ENCODE peak calls at places on chromosome 9, in seven cellular contexts. One of them, this sample, is unnamed. For H3K4me1 and H3K27me3, the result is how much of the 10 kb centered on the place peaks cover.

GRCh38 chr9:15513335-15513734 is 2.6 kb upstream of the PSIP1 start:
- DNase-seq in endothelial cell of umbilical vein: no peak
- DNase-seq in NT2/D1: peak
- DNase-seq in IMR-90: no peak
- DNase-seq in PC-3: peak
- DNase-seq in ascending aorta: no peak
- DNase-seq in adrenal gland: no peak
- DNase-seq in this sample: no peak

GRCh38 chr9:95494022-95494415 is 22.8 kb downstream of the PTCH1 start:
- DNase-seq in ascending aorta: no peak
- DNase-seq in PC-3: peak
- DNase-seq in IMR-90: no peak
- DNase-seq in endothelial cell of umbilical vein: no peak
- DNase-seq in adrenal gland: no peak
- DNase-seq in NT2/D1: no peak
- DNase-seq in this sample: no peak

GRCh38 chr9:112546149-112547012 is 59.8 kb downstream of the KIAA1958 start:
- DNase-seq in NT2/D1: no peak
- DNase-seq in adrenal gland: no peak
- DNase-seq in ascending aorta: no peak
- DNase-seq in endothelial cell of umbilical vein: no peak
- DNase-seq in IMR-90: peak
- DNase-seq in PC-3: no peak
- DNase-seq in this sample: no peak

GRCh38 chr9:34084562-34084961 is 35.9 kb upstream of the UBAP2 start:
- DNase-seq in IMR-90: no peak
- DNase-seq in adrenal gland: no peak
- DNase-seq in NT2/D1: no peak
- DNase-seq in endothelial cell of umbilical vein: no peak
- DNase-seq in ascending aorta: peak
- DNase-seq in PC-3: no peak
- DNase-seq in this sample: no peak

GRCh38 chr9:107983191-107983603 is 493.6 kb upstream of the KLF4 start:
- DNase-seq in adrenal gland: no peak
- DNase-seq in PC-3: peak
- DNase-seq in endothelial cell of umbilical vein: peak
- DNase-seq in ascending aorta: no peak
- DNase-seq in NT2/D1: no peak
- DNase-seq in IMR-90: peak
- DNase-seq in this sample: no peak

GRCh38 chr9:38718148-38718547 is 1.8 kb downstream of the FAM240B start:
- DNase-seq in adrenal gland: no peak
- DNase-seq in NT2/D1: no peak
- DNase-seq in endothelial cell of umbilical vein: no peak
- DNase-seq in PC-3: no peak
- DNase-seq in IMR-90: no peak
- DNase-seq in ascending aorta: no peak
- DNase-seq in this sample: no peak

GRCh38 chr9:93062364-93062763 is 3.9 kb downstream of the SUSD3 start:
- DNase-seq in PC-3: no peak
- DNase-seq in IMR-90: no peak
- DNase-seq in adrenal gland: no peak
- DNase-seq in endothelial cell of umbilical vein: no peak
- DNase-seq in NT2/D1: no peak
- DNase-seq in ascending aorta: peak
- DNase-seq in this sample: no peak

GRCh38 chr9:14250779-14251145 is 63.2 kb downstream of the NFIB start:
- DNase-seq in endothelial cell of umbilical vein: no peak
- DNase-seq in ascending aorta: no peak
- DNase-seq in adrenal gland: no peak
- DNase-seq in PC-3: peak
- DNase-seq in IMR-90: peak
- DNase-seq in NT2/D1: no peak
- DNase-seq in this sample: no peak

GRCh38 chr9:126461029-126461428 is 134.4 kb downstream of the MVB12B start:
- DNase-seq in endothelial cell of umbilical vein: no peak
- DNase-seq in IMR-90: no peak
- DNase-seq in adrenal gland: no peak
- DNase-seq in ascending aorta: no peak
- DNase-seq in PC-3: no peak
- DNase-seq in NT2/D1: no peak
- DNase-seq in this sample: no peak

GRCh38 chr9:133656211-133657119 is 20.3 kb downstream of the DBH start:
- DNase-seq in PC-3: no peak
- DNase-seq in ascending aorta: no peak
- DNase-seq in endothelial cell of umbilical vein: no peak
- DNase-seq in NT2/D1: no peak
- DNase-seq in adrenal gland: no peak
- DNase-seq in IMR-90: no peak
- DNase-seq in this sample: peak

GRCh38 chr9:108815156-108815555 is 40.6 kb downstream of the ACTL7B start:
- DNase-seq in NT2/D1: no peak
- DNase-seq in ascending aorta: no peak
- DNase-seq in IMR-90: no peak
- DNase-seq in PC-3: peak
- DNase-seq in adrenal gland: no peak
- DNase-seq in endothelial cell of umbilical vein: no peak
- DNase-seq in this sample: no peak

GRCh38 chr9:106621299-106621920 is 241.6 kb upstream of the ZNF462 start:
- DNase-seq in IMR-90: no peak
- DNase-seq in ascending aorta: no peak
- DNase-seq in endothelial cell of umbilical vein: no peak
- DNase-seq in adrenal gland: no peak
- DNase-seq in PC-3: no peak
- DNase-seq in NT2/D1: no peak
- DNase-seq in this sample: no peak

GRCh38 chr9:111161015-111161415 is 122.7 kb upstream of the LPAR1 start:
- DNase-seq in ascending aorta: no peak
- DNase-seq in IMR-90: peak
- DNase-seq in NT2/D1: no peak
- DNase-seq in PC-3: peak
- DNase-seq in adrenal gland: no peak
- DNase-seq in endothelial cell of umbilical vein: no peak
- DNase-seq in this sample: no peak

GRCh38 chr9:111542497-111543254 is 17.7 kb downstream of the ZNF483 start:
- DNase-seq in adrenal gland: no peak
- DNase-seq in ascending aorta: no peak
- DNase-seq in PC-3: no peak
- DNase-seq in IMR-90: no peak
- DNase-seq in endothelial cell of umbilical vein: no peak
- DNase-seq in NT2/D1: no peak
- DNase-seq in this sample: no peak

GRCh38 chr9:91532325-91532724 is 108.7 kb upstream of the NFIL3 start:
- DNase-seq in PC-3: peak
- DNase-seq in NT2/D1: no peak
- DNase-seq in endothelial cell of umbilical vein: no peak
- DNase-seq in IMR-90: peak
- DNase-seq in ascending aorta: no peak
- DNase-seq in adrenal gland: no peak
- DNase-seq in this sample: no peak

GRCh38 chr9:83219154-83219923 is 156.4 kb upstream of the RASEF start:
- DNase-seq in endothelial cell of umbilical vein: peak
- DNase-seq in PC-3: peak
- DNase-seq in adrenal gland: peak
- DNase-seq in ascending aorta: peak
- DNase-seq in IMR-90: peak
- DNase-seq in NT2/D1: peak
- DNase-seq in this sample: no peak

GRCh38 chr9:75957095-75957494 is 66.6 kb downstream of the PCSK5 start:
- DNase-seq in ascending aorta: no peak
- DNase-seq in adrenal gland: no peak
- DNase-seq in NT2/D1: no peak
- DNase-seq in IMR-90: no peak
- DNase-seq in endothelial cell of umbilical vein: no peak
- DNase-seq in PC-3: no peak
- DNase-seq in this sample: no peak

GRCh38 chr9:4828776-4829175 is 36.0 kb downstream of the RCL1 start:
- DNase-seq in ascending aorta: no peak
- DNase-seq in endothelial cell of umbilical vein: peak
- DNase-seq in IMR-90: peak
- DNase-seq in NT2/D1: no peak
- DNase-seq in PC-3: peak
- DNase-seq in adrenal gland: peak
- DNase-seq in this sample: no peak

GRCh38 chr9:114501786-114502682 is 3.2 kb downstream of the WHRN start:
- DNase-seq in endothelial cell of umbilical vein: no peak
- DNase-seq in adrenal gland: no peak
- DNase-seq in PC-3: peak
- DNase-seq in NT2/D1: peak
- DNase-seq in IMR-90: peak
- DNase-seq in ascending aorta: no peak
- DNase-seq in this sample: no peak

GRCh38 chr9:7094052-7094451 is 336.3 kb downstream of the KDM4C start:
- DNase-seq in NT2/D1: peak
- DNase-seq in adrenal gland: no peak
- DNase-seq in ascending aorta: no peak
- DNase-seq in PC-3: peak
- DNase-seq in IMR-90: peak
- DNase-seq in endothelial cell of umbilical vein: peak
- DNase-seq in this sample: no peak

GRCh38 chr9:106862946-106863740 is at the start of gene ZNF462:
- DNase-seq in PC-3: peak
- DNase-seq in ascending aorta: peak
- DNase-seq in NT2/D1: no peak
- DNase-seq in adrenal gland: peak
- DNase-seq in endothelial cell of umbilical vein: peak
- DNase-seq in IMR-90: peak
- DNase-seq in this sample: no peak

GRCh38 chr9:19940808-19941207 is 152.0 kb upstream of the SLC24A2 start:
- DNase-seq in endothelial cell of umbilical vein: peak
- DNase-seq in PC-3: no peak
- DNase-seq in adrenal gland: no peak
- DNase-seq in NT2/D1: no peak
- DNase-seq in ascending aorta: no peak
- DNase-seq in IMR-90: no peak
- DNase-seq in this sample: no peak

GRCh38 chr9:4883326-4883873 is 90.7 kb downstream of the RCL1 start:
- DNase-seq in endothelial cell of umbilical vein: no peak
- DNase-seq in PC-3: no peak
- DNase-seq in ascending aorta: no peak
- DNase-seq in adrenal gland: no peak
- DNase-seq in NT2/D1: no peak
- DNase-seq in IMR-90: no peak
- DNase-seq in this sample: no peak

GRCh38 chr9:74663456-74663855 is 166.3 kb downstream of the RORB start:
- DNase-seq in endothelial cell of umbilical vein: no peak
- DNase-seq in adrenal gland: no peak
- DNase-seq in NT2/D1: no peak
- DNase-seq in PC-3: no peak
- DNase-seq in ascending aorta: no peak
- DNase-seq in IMR-90: no peak
- DNase-seq in this sample: no peak

GRCh38 chr9:99096409-99096808 is 8.5 kb upstream of the TGFBR1 start:
- DNase-seq in NT2/D1: no peak
- DNase-seq in ascending aorta: no peak
- DNase-seq in IMR-90: no peak
- DNase-seq in adrenal gland: no peak
- DNase-seq in PC-3: no peak
- DNase-seq in endothelial cell of umbilical vein: no peak
- DNase-seq in this sample: no peak

GRCh38 chr9:16532681-16533450 is 337.6 kb downstream of the BNC2 start:
- DNase-seq in endothelial cell of umbilical vein: peak
- DNase-seq in adrenal gland: no peak
- DNase-seq in IMR-90: peak
- DNase-seq in NT2/D1: no peak
- DNase-seq in PC-3: peak
- DNase-seq in ascending aorta: no peak
- DNase-seq in this sample: no peak

DNA sequence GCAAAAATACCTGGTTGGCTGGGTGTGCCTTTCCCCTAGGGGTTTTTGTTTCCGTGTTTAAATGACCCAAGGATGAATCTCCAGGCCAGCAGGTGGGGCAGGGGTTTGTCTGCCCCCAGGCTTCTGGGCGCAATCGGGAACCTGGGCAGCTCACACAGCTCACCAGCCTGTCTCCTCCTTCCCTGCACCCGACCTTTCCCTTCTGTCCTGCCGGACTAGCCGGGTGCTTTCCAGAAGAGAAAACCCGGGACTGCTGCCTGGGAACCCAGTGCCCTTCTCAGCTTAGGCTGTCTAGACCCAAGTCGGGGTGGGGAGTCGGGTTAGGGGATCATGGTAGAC is 84.3 kb downstream of the DAB2IP start:
- DNase-seq in adrenal gland: no peak
- DNase-seq in ascending aorta: no peak
- DNase-seq in NT2/D1: no peak
- DNase-seq in PC-3: no peak
- DNase-seq in IMR-90: no peak
- DNase-seq in endothelial cell of umbilical vein: no peak
- DNase-seq in this sample: no peak
- H3K4me3 ChIP-seq in adrenal gland: no peak
- H3K4me3 ChIP-seq in ascending aorta: peak
- H3K4me3 ChIP-seq in NT2/D1: peak
- H3K4me3 ChIP-seq in PC-3: no peak
- H3K4me3 ChIP-seq in IMR-90: peak
- H3K4me3 ChIP-seq in endothelial cell of umbilical vein: no peak
- H3K4me3 ChIP-seq in this sample: no peak

GRCh38 chr9:86351897-86352296 is 2.3 kb downstream of the TUT7 start:
- DNase-seq in PC-3: no peak
- DNase-seq in NT2/D1: no peak
- DNase-seq in IMR-90: no peak
- DNase-seq in ascending aorta: no peak
- DNase-seq in endothelial cell of umbilical vein: peak
- DNase-seq in adrenal gland: no peak
- DNase-seq in this sample: no peak
- H3K4me1 ChIP-seq in PC-3: under half
- H3K4me1 ChIP-seq in NT2/D1: under half
- H3K4me1 ChIP-seq in IMR-90: under half
- H3K4me1 ChIP-seq in ascending aorta: under half
- H3K4me1 ChIP-seq in endothelial cell of umbilical vein: under half
- H3K4me1 ChIP-seq in adrenal gland: under half
- H3K4me1 ChIP-seq in this sample: under half

DNA sequence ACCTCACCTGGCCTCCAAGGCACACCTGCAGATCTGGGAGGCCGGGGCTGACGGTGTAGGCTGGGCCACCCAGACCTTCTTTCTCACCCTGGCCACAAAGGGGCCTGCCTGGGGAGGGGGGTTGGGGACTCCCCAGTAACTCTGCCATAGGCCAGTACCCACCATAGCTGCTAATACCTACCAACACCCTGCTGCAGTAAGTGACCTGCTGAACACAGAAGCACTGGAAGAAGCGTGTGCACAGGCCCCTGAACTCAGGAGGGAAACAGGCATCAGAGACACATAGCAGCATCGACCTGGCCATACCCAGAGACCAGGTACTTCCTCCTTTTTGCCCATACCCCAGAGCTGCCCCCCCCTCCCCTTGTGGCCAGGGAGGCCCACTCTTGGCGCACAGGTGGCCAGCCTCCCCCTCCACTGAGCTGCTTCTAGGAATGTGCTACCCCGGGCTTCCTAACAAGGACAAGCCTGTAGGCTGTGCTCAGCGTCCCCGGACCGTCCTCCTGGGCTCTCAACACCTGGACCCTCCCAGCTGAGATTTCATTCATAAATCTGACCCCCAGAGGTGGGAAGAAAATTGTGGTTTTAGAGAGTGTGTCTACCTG is 4.9 kb downstream of the NRARP start:
- DNase-seq in endothelial cell of umbilical vein: no peak
- DNase-seq in IMR-90: no peak
- DNase-seq in NT2/D1: no peak
- DNase-seq in PC-3: no peak
- DNase-seq in ascending aorta: no peak
- DNase-seq in adrenal gland: no peak
- DNase-seq in this sample: no peak
- H3K27me3 ChIP-seq in endothelial cell of umbilical vein: under half
- H3K27me3 ChIP-seq in IMR-90: under half
- H3K27me3 ChIP-seq in NT2/D1: under half
- H3K27me3 ChIP-seq in PC-3: under half
- H3K27me3 ChIP-seq in ascending aorta: under half
- H3K27me3 ChIP-seq in adrenal gland: under half
- H3K27me3 ChIP-seq in this sample: half or more

GRCh38 chr9:127667127-127667844 is 39.5 kb upstream of the CFAP157 start:
- DNase-seq in endothelial cell of umbilical vein: no peak
- DNase-seq in NT2/D1: no peak
- DNase-seq in PC-3: no peak
- DNase-seq in IMR-90: peak
- DNase-seq in adrenal gland: no peak
- DNase-seq in ascending aorta: no peak
- DNase-seq in this sample: no peak
- H3K4me3 ChIP-seq in endothelial cell of umbilical vein: no peak
- H3K4me3 ChIP-seq in NT2/D1: no peak
- H3K4me3 ChIP-seq in PC-3: no peak
- H3K4me3 ChIP-seq in IMR-90: no peak
- H3K4me3 ChIP-seq in adrenal gland: no peak
- H3K4me3 ChIP-seq in ascending aorta: no peak
- H3K4me3 ChIP-seq in this sample: no peak

This sample was measured in effector memory CD4-positive, alpha-beta T cell.